ENCODE peak calls at places on chromosomes 6 and 20, in six cellular contexts. C, H, U, D, B and T are unnamed samples.

GRCh38 chr20:61549865-61550264 is 297.8 kb downstream of the CDH4 start:
- DNase-seq in U (no peak), C (no peak), B (no peak), H (no peak), D (no peak), T (no peak)

GRCh38 chr20:21082584-21082983 is 23.6 kb downstream of the LINC00237 start:
- DNase-seq in U (no peak), D (no peak), B (no peak), C (no peak), H (no peak), T (no peak)

GRCh38 chr6:89655122-89655521 is 16.6 kb upstream of the LYRM2 start:
- DNase-seq in U (no peak), C (no peak), H (peak), B (no peak), D (no peak), T (no peak)

GRCh38 chr6:15754035-15754705 is 91.3 kb upstream of the DTNBP1 start:
- DNase-seq in B (no peak), H (peak), U (no peak), D (no peak), C (no peak), T (no peak)

GRCh38 chr6:116447052-116447451 is 14.1 kb upstream of the CALHM6 start:
- DNase-seq in C (no peak), D (no peak), U (no peak), H (no peak), B (no peak), T (no peak)

GRCh38 chr6:72748759-72749158 is 126.9 kb downstream of the KCNQ5 start:
- DNase-seq in H (peak), U (no peak), C (no peak), D (no peak), B (no peak), T (no peak)

GRCh38 chr6:83954371-83954770 is 79.2 kb upstream of the MRAP2 start:
- DNase-seq in H (no peak), B (no peak), C (no peak), D (no peak), U (no peak), T (no peak)

GRCh38 chr6:67615796-67616195 is 1019.3 kb upstream of the ADGRB3 start:
- DNase-seq in B (no peak), C (no peak), H (peak), U (no peak), D (no peak), T (no peak)

GRCh38 chr20:4740774-4741431 is 19.2 kb downstream of the PRND start:
- DNase-seq in H (peak), B (peak), D (no peak), U (peak), C (peak), T (no peak)

GRCh38 chr6:40187654-40188053 is 253.4 kb upstream of the MOCS1 start:
- DNase-seq in D (no peak), C (no peak), U (no peak), H (no peak), B (no peak), T (peak)

GRCh38 chr20:62736407-62737071 is 27.9 kb downstream of the NTSR1 start:
- DNase-seq in D (no peak), U (no peak), B (no peak), H (no peak), C (no peak), T (no peak)

GRCh38 chr6:2899596-2899995 is 3.5 kb downstream of the SERPINB9 start:
- DNase-seq in C (no peak), U (no peak), D (no peak), H (no peak), B (no peak), T (no peak)

GRCh38 chr6:130847546-130847945 is 20.3 kb downstream of the SMLR1 start:
- DNase-seq in H (no peak), B (no peak), U (no peak), C (no peak), D (no peak), T (no peak)

GRCh38 chr6:45500924-45501816 is 123.4 kb upstream of the SUPT3H start:
- DNase-seq in B (no peak), C (no peak), D (no peak), U (no peak), H (no peak), T (no peak)

GRCh38 chr20:18137412-18138265 is at the start of the genes KAT14 and PET117:
- DNase-seq in H (peak), U (peak), B (peak), D (peak), C (peak), T (no peak)
- TF ChIP-seq POLR2A in H (peak), U (peak), B (no peak), D (peak), C (peak), T (peak)

GRCh38 chr20:53737404-53738038 is 143.9 kb upstream of the ZNF217 start:
- DNase-seq in D (no peak), C (no peak), B (no peak), U (no peak), H (no peak), T (no peak)

GRCh38 chr20:53741726-53742028 is 148.0 kb upstream of the ZNF217 start:
- DNase-seq in U (no peak), B (no peak), H (no peak), D (no peak), C (no peak), T (no peak)

GRCh38 chr20:53738945-53739798 is 145.5 kb upstream of the ZNF217 start:
- DNase-seq in C (peak), B (no peak), U (no peak), H (no peak), D (no peak), T (no peak)

GRCh38 chr20:53738039-53738944 is 144.7 kb upstream of the ZNF217 start:
- DNase-seq in B (peak), C (peak), H (peak), U (peak), D (peak), T (no peak)

GRCh38 chr20:53739799-53740785 is 146.5 kb upstream of the ZNF217 start:
- DNase-seq in B (no peak), D (no peak), H (peak), U (no peak), C (peak), T (no peak)
- H3K4me3 ChIP-seq in B (no peak), D (no peak), H (peak), U (no peak), C (no peak), T (no peak)

GRCh38 chr6:106099235-106099537 is 13.1 kb downstream of the PRDM1 start:
- DNase-seq in H (no peak), U (no peak), C (no peak), D (no peak), B (no peak), T (no peak)

GRCh38 chr6:106101466-106101865 is 15.3 kb downstream of the PRDM1 start:
- DNase-seq in H (no peak), U (no peak), C (no peak), D (no peak), B (no peak), T (no peak)

GRCh38 chr6:106100755-106101154 is 14.6 kb downstream of the PRDM1 start:
- DNase-seq in H (no peak), D (no peak), B (no peak), C (no peak), U (no peak), T (no peak)

GRCh38 chr6:106097368-106098231 is 11.5 kb downstream of the PRDM1 start:
- DNase-seq in D (no peak), H (peak), C (peak), B (no peak), U (no peak), T (no peak)

DNA sequence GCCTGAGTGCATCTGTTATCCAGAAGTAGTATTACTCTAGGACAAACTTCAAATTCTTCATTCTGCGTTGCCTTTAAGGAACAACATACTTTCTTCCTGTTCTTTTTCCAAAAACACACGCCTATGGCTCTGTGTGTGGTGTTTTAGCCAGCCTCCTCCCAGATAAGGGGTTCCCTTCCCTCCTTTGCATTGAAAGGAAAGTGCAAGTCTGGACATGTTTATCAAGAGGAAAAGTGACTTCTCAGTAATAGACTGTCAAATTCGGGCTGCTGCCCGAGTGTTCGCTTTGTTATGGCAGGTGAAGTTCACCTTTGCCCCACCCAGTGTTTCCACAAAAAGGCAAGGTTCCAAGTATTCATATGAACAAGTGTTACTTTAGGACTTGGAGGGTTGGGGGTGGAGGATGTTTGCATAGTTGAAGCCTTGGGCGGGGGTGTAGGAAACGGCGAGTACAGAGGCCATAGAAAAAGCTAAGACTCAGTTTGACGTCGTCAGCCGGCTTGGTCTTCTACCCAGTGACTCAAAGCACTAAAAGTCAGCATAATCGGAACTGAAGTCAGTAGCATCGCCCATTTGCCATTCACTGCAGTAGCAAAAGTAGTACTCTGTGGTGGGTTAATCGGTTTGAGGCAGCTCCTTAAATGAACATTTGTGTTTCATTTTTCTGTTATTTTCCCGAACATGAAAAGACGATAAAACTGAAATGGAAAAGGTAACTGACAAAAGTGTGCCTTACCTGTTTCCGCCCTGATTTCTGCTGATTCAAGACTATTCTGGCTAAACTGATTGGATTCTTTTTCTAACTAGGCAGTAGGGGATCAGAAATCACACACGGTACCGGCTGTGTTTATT is 12.5 kb downstream of the PRDM1 start:
- DNase-seq in B (no peak), C (peak), U (peak), H (peak), D (no peak), T (no peak)
- TF ChIP-seq POLR2A in B (no peak), C (peak), U (peak), H (peak), D (peak), T (no peak)

GRCh38 chr6:33198159-33198852 is 2.2 kb downstream of the RXRB start:
- DNase-seq in B (no peak), D (no peak), U (no peak), C (no peak), H (no peak), T (no peak)
- H3K4me3 ChIP-seq in B (no peak), D (peak), U (no peak), C (no peak), H (no peak), T (no peak)